ENCODE peak calls at places on chromosomes 7 and 10, in nine cellular contexts. P is AG04450; Y is colonic mucosa; C is PC-9; Z is fibroblast of villous mesenchyme; D is progenitor cell of endocrine pancreas; H is dorsolateral prefrontal cortex; I is mucosa of descending colon; K is CD4-positive, alpha-beta T cell. X is an unnamed sample.

GRCh38 chr10:10313099-10313875 is 704.4 kb upstream of the CELF2 start:
- DNase-seq in P (no peak), Y (no peak), C (no peak), Z (peak), D (no peak), H (no peak), I (no peak), K (no peak), X (no peak)

GRCh38 chr7:98617051-98617959 is at the start of gene NPTX2:
- DNase-seq in P (no peak), Y (peak), C (no peak), Z (no peak), D (peak), H (peak), I (no peak), K (no peak), X (peak)

GRCh38 chr10:28730031-28730778 is 52.9 kb downstream of the BAMBI start:
- DNase-seq in P (no peak), Y (no peak), C (no peak), Z (peak), D (no peak), H (no peak), I (no peak), K (no peak), X (no peak)

GRCh38 chr10:48978318-48978717 is 38.7 kb upstream of the LRRC18 start:
- DNase-seq in P (no peak), Y (no peak), C (no peak), Z (no peak), D (no peak), H (no peak), I (no peak), K (no peak), X (no peak)

GRCh38 chr7:31488562-31489203 is 25.2 kb upstream of the ITPRID1 start:
- DNase-seq in P (no peak), Y (peak), C (no peak), Z (no peak), D (no peak), H (peak), I (peak), K (no peak), X (peak)

GRCh38 chr10:33160151-33160550 is 174.3 kb downstream of the NRP1 start:
- DNase-seq in P (no peak), Y (no peak), C (no peak), Z (no peak), D (no peak), H (no peak), I (no peak), K (no peak), X (no peak)

GRCh38 chr10:69676301-69676700 is 46.3 kb downstream of the FAM241B start:
- DNase-seq in P (no peak), Y (no peak), C (no peak), Z (no peak), D (no peak), H (no peak), I (no peak), K (no peak), X (no peak)

GRCh38 chr7:33862946-33863814 is 42.2 kb upstream of the BMPER start:
- DNase-seq in P (no peak), Y (no peak), C (no peak), Z (no peak), D (no peak), H (peak), I (no peak), K (no peak), X (no peak)

GRCh38 chr7:148291799-148292198 is 298.8 kb upstream of the C7orf33 start:
- DNase-seq in P (no peak), Y (no peak), C (no peak), Z (no peak), D (no peak), H (no peak), I (no peak), K (no peak), X (no peak)

GRCh38 chr7:148299877-148300276 is 290.7 kb upstream of the C7orf33 start:
- DNase-seq in P (no peak), Y (no peak), C (no peak), Z (no peak), D (no peak), H (no peak), I (no peak), K (no peak), X (no peak)

GRCh38 chr7:148299335-148299734 is 291.2 kb upstream of the C7orf33 start:
- DNase-seq in P (no peak), Y (no peak), C (no peak), Z (no peak), D (no peak), H (no peak), I (no peak), K (no peak), X (no peak)

DNA sequence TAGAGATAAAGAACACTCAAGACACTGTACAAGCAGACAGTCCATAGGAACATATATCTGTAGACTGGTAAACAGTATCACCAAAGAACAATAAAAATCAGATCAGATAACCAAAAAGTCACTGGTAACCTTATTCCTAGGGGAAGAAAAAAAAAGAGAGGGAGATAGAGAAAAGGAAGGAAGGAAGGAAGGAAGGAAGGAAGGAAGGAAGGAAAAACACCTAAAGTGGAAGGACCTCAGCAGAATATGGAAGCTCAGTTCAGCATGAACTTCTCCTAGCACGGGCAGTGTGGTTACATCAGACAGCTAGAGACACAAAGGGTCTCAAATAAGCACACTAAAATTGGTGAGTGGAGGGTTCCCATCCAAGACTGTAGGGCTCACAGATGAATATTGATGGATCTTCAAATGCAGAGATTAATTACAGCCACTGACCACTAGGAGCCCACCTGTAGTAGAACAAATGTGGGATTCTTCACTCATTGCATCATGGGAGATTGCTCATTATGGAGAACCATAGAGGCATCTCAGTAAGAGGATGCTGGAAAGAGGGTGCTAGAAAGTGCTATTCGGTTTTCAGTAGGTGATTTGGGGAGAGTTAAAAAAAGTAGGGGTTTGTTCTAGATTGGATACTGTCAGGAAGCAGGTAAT is 293.4 kb upstream of the C7orf33 start:
- DNase-seq in P (no peak), Y (no peak), C (no peak), Z (no peak), D (no peak), H (no peak), I (no peak), K (no peak), X (no peak)
- TF ChIP-seq CTCF in P (no peak), Y (no peak), C (peak), Z (no peak), D (peak), H (no peak), I (no peak), K (no peak), X (peak)

GRCh38 chr10:16547973-16548372 is 26.3 kb upstream of the C1QL3 start:
- DNase-seq in P (no peak), Y (no peak), C (no peak), Z (no peak), D (no peak), H (no peak), I (no peak), K (no peak), X (no peak)

GRCh38 chr10:16545126-16545736 is 23.6 kb upstream of the C1QL3 start:
- DNase-seq in P (no peak), Y (no peak), C (peak), Z (peak), D (no peak), H (no peak), I (no peak), K (no peak), X (no peak)
- TF ChIP-seq CTCF in P (peak), Y (peak), C (peak), Z (peak), D (peak), H (peak), I (peak), K (peak), X (peak)

GRCh38 chr7:69896100-69896499 is 297.8 kb downstream of the AUTS2 start:
- DNase-seq in P (no peak), Y (no peak), C (no peak), Z (no peak), D (no peak), H (no peak), I (no peak), K (no peak), X (no peak)

GRCh38 chr7:69898189-69898588 is 299.9 kb downstream of the AUTS2 start:
- DNase-seq in P (no peak), Y (no peak), C (no peak), Z (no peak), D (no peak), H (no peak), I (no peak), K (no peak), X (no peak)

GRCh38 chr7:69892790-69893189 is 294.5 kb downstream of the AUTS2 start:
- DNase-seq in P (no peak), Y (no peak), C (no peak), Z (no peak), D (no peak), H (no peak), I (no peak), K (no peak), X (no peak)

GRCh38 chr7:69890081-69890369 is 291.8 kb downstream of the AUTS2 start:
- DNase-seq in P (no peak), Y (no peak), C (no peak), Z (no peak), D (no peak), H (no peak), I (no peak), K (no peak), X (no peak)

GRCh38 chr7:69893915-69894314 is 295.6 kb downstream of the AUTS2 start:
- DNase-seq in P (no peak), Y (no peak), C (no peak), Z (no peak), D (no peak), H (no peak), I (no peak), K (no peak), X (peak)
- TF ChIP-seq CTCF in P (no peak), Y (no peak), C (peak), Z (no peak), D (peak), H (peak), I (no peak), K (no peak), X (no peak)

GRCh38 chr7:156764016-156764669 is 123.6 kb downstream of the RNF32 start:
- DNase-seq in P (peak), Y (peak), C (no peak), Z (peak), D (no peak), H (peak), I (peak), K (no peak), X (peak)
- TF ChIP-seq CTCF in P (peak), Y (peak), C (no peak), Z (peak), D (peak), H (peak), I (peak), K (no peak), X (no peak)

GRCh38 chr10:34815174-34816066 is at the start of gene PARD3:
- DNase-seq in P (no peak), Y (peak), C (no peak), Z (peak), D (peak), H (peak), I (peak), K (no peak), X (peak)

GRCh38 chr10:34814228-34815173 is 595 bp downstream of the PARD3 start:
- DNase-seq in P (no peak), Y (peak), C (no peak), Z (peak), D (peak), H (no peak), I (peak), K (no peak), X (peak)

GRCh38 chr10:34817586-34817985 is 2.5 kb upstream of the PARD3 start:
- DNase-seq in P (no peak), Y (no peak), C (no peak), Z (no peak), D (no peak), H (no peak), I (no peak), K (no peak), X (no peak)

GRCh38 chr10:34817054-34817453 is 2.0 kb upstream of the PARD3 start:
- DNase-seq in P (no peak), Y (no peak), C (no peak), Z (no peak), D (no peak), H (no peak), I (no peak), K (no peak), X (no peak)

GRCh38 chr10:34816067-34817002 is 1.2 kb upstream of the PARD3 start:
- DNase-seq in P (no peak), Y (peak), C (no peak), Z (peak), D (no peak), H (no peak), I (no peak), K (no peak), X (peak)
- TF ChIP-seq CTCF in P (no peak), Y (no peak), C (no peak), Z (peak), D (no peak), H (no peak), I (no peak), K (no peak), X (no peak)

GRCh38 chr7:73612598-73613269 is 11.6 kb downstream of the MLXIPL start:
- DNase-seq in P (no peak), Y (peak), C (peak), Z (peak), D (no peak), H (no peak), I (peak), K (no peak), X (peak)
- TF ChIP-seq CTCF in P (peak), Y (no peak), C (peak), Z (peak), D (peak), H (no peak), I (no peak), K (no peak), X (no peak)

GRCh38 chr10:99630439-99630838 is 10.2 kb upstream of the SLC25A28 start:
- DNase-seq in P (peak), Y (peak), C (no peak), Z (peak), D (no peak), H (no peak), I (no peak), K (no peak), X (peak)
- TF ChIP-seq CTCF in P (peak), Y (peak), C (peak), Z (peak), D (peak), H (no peak), I (no peak), K (no peak), X (no peak)

GRCh38 chr7:25034136-25034535 is 54.2 kb upstream of the OSBPL3 start:
- DNase-seq in P (no peak), Y (no peak), C (no peak), Z (no peak), D (no peak), H (no peak), I (no peak), K (no peak), X (no peak)

GRCh38 chr7:25032774-25033743 is 53.1 kb upstream of the OSBPL3 start:
- DNase-seq in P (no peak), Y (no peak), C (no peak), Z (no peak), D (no peak), H (no peak), I (no peak), K (no peak), X (no peak)

GRCh38 chr7:25029075-25029474 is 49.1 kb upstream of the OSBPL3 start:
- DNase-seq in P (no peak), Y (no peak), C (no peak), Z (no peak), D (no peak), H (no peak), I (no peak), K (no peak), X (no peak)

GRCh38 chr7:25031007-25031406 is 51.0 kb upstream of the OSBPL3 start:
- DNase-seq in P (no peak), Y (no peak), C (peak), Z (no peak), D (no peak), H (no peak), I (no peak), K (no peak), X (no peak)

GRCh38 chr7:25031432-25031831 is 51.5 kb upstream of the OSBPL3 start:
- DNase-seq in P (no peak), Y (no peak), C (peak), Z (no peak), D (no peak), H (no peak), I (no peak), K (no peak), X (no peak)
- TF ChIP-seq CTCF in P (no peak), Y (no peak), C (no peak), Z (no peak), D (no peak), H (no peak), I (no peak), K (no peak), X (no peak)

X was measured in endothelial cell.